ENCODE peak calls at places on chromosomes 11 and 22, in seven cellular contexts. C, H, S, R, U, I and N are unnamed samples.
A peak's percentile ranks its signal among the peaks of the same experiment; 100 is the strongest.

GRCh38 chr11:28674432-28675076 is 566.4 kb downstream of the METTL15 start:
- DNase-seq in C (no peak), H (peak; percentile 45), S (no peak), R (peak; percentile 2), U (peak; percentile 57), I (no peak), N (no peak)

GRCh38 chr11:79039122-79039521 is 401.7 kb downstream of the TENM4 start:
- DNase-seq in C (no peak), H (no peak), S (no peak), R (no peak), U (no peak), I (no peak), N (no peak)

GRCh38 chr11:104279587-104279986 is 115.6 kb upstream of the PDGFD start:
- DNase-seq in C (no peak), H (no peak), S (no peak), R (no peak), U (no peak), I (no peak), N (no peak)

GRCh38 chr11:18669211-18669593 is 29.4 kb upstream of the TMEM86A start:
- DNase-seq in C (no peak), H (peak; percentile 71), S (no peak), R (no peak), U (no peak), I (no peak), N (no peak)

GRCh38 chr22:21928048-21928447 is 24.6 kb downstream of the PPM1F start:
- DNase-seq in C (peak; percentile 85), H (no peak), S (no peak), R (no peak), U (no peak), I (peak; percentile 47), N (no peak)

GRCh38 chr11:74371269-74372039 is 26.8 kb downstream of the PGM2L1 start:
- DNase-seq in C (no peak), H (peak; percentile 94), S (no peak), R (no peak), U (no peak), I (no peak), N (no peak)

GRCh38 chr11:44868455-44869421 is 81.9 kb downstream of the TP53I11 start:
- DNase-seq in C (no peak), H (no peak), S (no peak), R (no peak), U (no peak), I (no peak), N (no peak)

GRCh38 chr22:22380098-22381030 is 128.2 kb downstream of the ZNF280B start:
- DNase-seq in C (no peak), H (peak; percentile 10), S (no peak), R (peak; percentile 29), U (peak; percentile 66), I (no peak), N (no peak)

GRCh38 chr11:2584812-2585565 is 114.8 kb downstream of the KCNQ1OT1 start:
- DNase-seq in C (peak; percentile 10), H (no peak), S (peak; percentile 11), R (peak; percentile 0), U (no peak), I (peak; percentile 39), N (peak; percentile 30)

GRCh38 chr11:65695459-65696241 is 16.4 kb upstream of the KAT5 start:
- DNase-seq in C (no peak), H (peak; percentile 97), S (peak; percentile 67), R (peak; percentile 90), U (no peak), I (no peak), N (no peak)

GRCh38 chr22:23200896-23201295 is 20.6 kb downstream of the BCR start:
- DNase-seq in C (no peak), H (no peak), S (no peak), R (no peak), U (no peak), I (no peak), N (no peak)

GRCh38 chr22:48037618-48038017 is 1275.2 kb downstream of the TBC1D22A start:
- DNase-seq in C (no peak), H (no peak), S (no peak), R (no peak), U (no peak), I (no peak), N (no peak)

GRCh38 chr11:67412495-67413179 is 2.8 kb upstream of the CARNS1 start:
- DNase-seq in C (no peak), H (no peak), S (no peak), R (no peak), U (no peak), I (no peak), N (no peak)

GRCh38 chr11:67270256-67271211 is 4.3 kb downstream of the GRK2 start:
- DNase-seq in C (no peak), H (no peak), S (no peak), R (peak; percentile 66), U (peak; percentile 82), I (peak; percentile 87), N (peak; percentile 69)

GRCh38 chr11:33689089-33689488 is 11.5 kb downstream of the C11orf91 start:
- DNase-seq in C (no peak), H (peak; percentile 90), S (no peak), R (no peak), U (no peak), I (no peak), N (no peak)

GRCh38 chr11:120906752-120907151 is 117.2 kb upstream of the TBCEL start:
- DNase-seq in C (no peak), H (no peak), S (no peak), R (no peak), U (no peak), I (no peak), N (no peak)

GRCh38 chr11:66419825-66420224 is 1.0 kb upstream of the NPAS4 start:
- DNase-seq in C (no peak), H (no peak), S (no peak), R (no peak), U (peak; percentile 81), I (no peak), N (no peak)

GRCh38 chr11:68840661-68841653 is 759 bp downstream of the CPT1A start:
- DNase-seq in C (peak; percentile 68), H (peak; percentile 59), S (peak; percentile 28), R (peak; percentile 72), U (peak; percentile 73), I (peak; percentile 94), N (peak; percentile 77)
- H3K4me1 ChIP-seq in C (peaks cover 60% of the 10 kb centered on the region), H (peaks cover 39% of the 10 kb centered on the region), S (peaks cover 18% of the 10 kb centered on the region), R (peaks cover 50% of the 10 kb centered on the region), U (peaks cover 17% of the 10 kb centered on the region), I (peaks cover 69% of the 10 kb centered on the region), N (peaks cover 68% of the 10 kb centered on the region)

GRCh38 chr22:24521791-24522245 is 26.7 kb downstream of the UPB1 start:
- DNase-seq in C (no peak), H (peak; percentile 83), S (no peak), R (peak; percentile 61), U (peak; percentile 91), I (no peak), N (peak; percentile 76)

GRCh38 chr22:24517446-24517845 is 22.3 kb downstream of the UPB1 start:
- DNase-seq in C (no peak), H (no peak), S (no peak), R (no peak), U (no peak), I (no peak), N (no peak)

GRCh38 chr22:24516301-24516737 is 21.2 kb downstream of the UPB1 start:
- DNase-seq in C (peak; percentile 53), H (peak; percentile 16), S (no peak), R (no peak), U (peak; percentile 70), I (no peak), N (no peak)

GRCh38 chr22:24518228-24518627 is 23.1 kb downstream of the UPB1 start:
- DNase-seq in C (no peak), H (no peak), S (no peak), R (no peak), U (no peak), I (no peak), N (no peak)

DNA sequence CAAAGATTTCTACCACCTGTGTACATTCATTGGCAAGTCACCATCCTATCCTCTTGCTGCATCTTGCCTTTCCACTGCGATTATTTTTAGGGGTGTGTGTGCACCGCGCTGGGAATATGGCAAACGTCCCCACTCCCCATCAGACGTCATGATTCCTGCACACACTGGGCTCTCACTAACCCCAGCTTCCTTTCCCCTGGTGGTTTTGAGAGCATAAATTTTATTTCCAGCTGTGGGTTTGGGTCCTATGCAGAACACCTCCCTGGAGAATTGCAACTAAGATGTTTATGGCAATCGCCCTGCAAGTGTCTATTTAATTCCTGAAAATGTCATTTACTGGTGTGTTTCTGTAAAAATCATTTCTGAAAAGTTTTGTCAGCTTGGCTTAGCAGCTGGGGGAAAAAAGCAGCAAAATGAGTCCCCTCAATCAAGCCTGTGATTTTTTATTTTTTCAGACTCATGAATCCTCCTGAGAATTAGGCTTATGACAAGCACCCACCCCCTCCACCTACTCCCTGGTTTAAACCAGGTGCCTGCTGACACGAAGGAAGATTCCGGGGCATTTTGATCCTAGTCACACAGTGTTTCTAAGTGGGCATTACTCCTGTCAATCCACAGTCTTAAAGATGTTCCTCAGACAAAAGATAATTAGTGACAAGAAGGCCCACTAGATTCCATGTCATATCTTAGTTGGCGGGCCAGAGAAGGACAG is 23.8 kb downstream of the UPB1 start:
- DNase-seq in C (no peak), H (no peak), S (no peak), R (no peak), U (no peak), I (no peak), N (no peak)
- H3K4me1 ChIP-seq in C (peaks cover 6% of the 10 kb centered on the region), H (no peaks in the 10 kb centered on the region), S (no peaks in the 10 kb centered on the region), R (peaks cover 9% of the 10 kb centered on the region), U (peaks cover 20% of the 10 kb centered on the region), I (peaks cover 57% of the 10 kb centered on the region), N (peaks cover 20% of the 10 kb centered on the region)

DNA sequence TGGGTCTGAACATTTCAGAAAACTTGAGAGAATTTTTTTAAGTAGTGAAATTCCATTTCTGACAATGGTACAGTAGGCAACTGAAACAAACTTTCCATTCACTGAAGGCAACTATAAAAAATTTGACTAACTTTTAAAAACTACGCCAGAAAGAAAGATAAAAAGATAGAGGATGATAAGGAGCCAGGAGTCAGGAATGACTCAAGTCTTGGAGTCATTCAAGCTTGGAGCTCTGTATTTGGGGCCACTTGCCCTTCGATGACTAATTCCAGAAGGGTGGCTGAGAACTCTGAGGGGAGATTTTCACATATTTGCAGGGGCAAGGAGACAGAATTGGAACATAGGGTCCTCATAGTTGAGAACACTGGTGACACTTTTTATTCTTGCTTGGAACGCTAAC is 1083.2 kb upstream of the CNTN5 start:
- DNase-seq in C (peak; percentile 33), H (peak; percentile 11), S (no peak), R (no peak), U (no peak), I (no peak), N (no peak)
- H3K4me1 ChIP-seq in C (peaks cover 3% of the 10 kb centered on the region), H (no peaks in the 10 kb centered on the region), S (no peaks in the 10 kb centered on the region), R (no peaks in the 10 kb centered on the region), U (peaks cover 35% of the 10 kb centered on the region), I (no peaks in the 10 kb centered on the region), N (no peaks in the 10 kb centered on the region)

DNA sequence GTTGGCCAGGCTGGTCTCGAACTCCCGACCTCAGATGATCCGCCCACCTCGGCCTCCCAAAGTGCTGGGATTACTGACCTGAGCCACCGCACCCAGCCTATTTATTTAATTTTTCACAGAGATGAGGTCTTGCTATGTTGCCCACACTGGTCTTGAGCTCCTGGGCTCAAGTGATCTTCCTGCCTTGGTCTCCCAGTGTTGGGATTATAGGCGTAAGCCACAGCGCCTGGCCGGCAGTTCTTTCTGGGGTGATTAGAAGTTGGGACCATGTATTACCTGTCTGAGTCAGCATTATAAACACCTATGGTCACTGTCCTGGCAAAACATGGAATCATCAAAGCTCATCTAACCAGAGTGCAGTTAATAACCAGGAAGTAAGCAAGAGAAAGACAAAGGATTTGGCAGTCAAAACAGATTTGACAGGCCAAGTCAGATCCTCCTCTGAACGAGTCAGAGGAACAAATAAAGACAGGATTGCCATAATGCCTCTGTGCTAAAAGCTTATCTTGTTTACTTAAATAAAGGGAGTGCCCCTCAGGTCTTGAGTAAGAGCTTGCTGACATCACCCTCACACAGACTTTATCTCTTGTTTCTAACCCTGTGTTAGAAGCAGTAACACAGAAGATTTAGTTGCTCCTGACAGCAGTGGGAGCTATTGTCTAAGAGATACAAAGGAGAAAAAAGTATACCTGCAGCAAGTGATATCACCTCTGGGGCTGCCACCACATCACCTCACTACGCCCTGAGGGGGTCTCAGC is 3.7 kb downstream of the SERPIND1 start:
- DNase-seq in C (peak; percentile 33), H (peak; percentile 94), S (no peak), R (peak; percentile 64), U (no peak), I (no peak), N (no peak)
- H3K4me1 ChIP-seq in C (peaks cover 11% of the 10 kb centered on the region), H (peaks cover 56% of the 10 kb centered on the region), S (no peaks in the 10 kb centered on the region), R (peaks cover 6% of the 10 kb centered on the region), U (peaks cover 9% of the 10 kb centered on the region), I (peaks cover 26% of the 10 kb centered on the region), N (peaks cover 12% of the 10 kb centered on the region)